ENCODE peak calls at places on chromosomes 4 and X, in ten cellular contexts. One of them, this sample, is unnamed.

GRCh38 chr4:71240094-71240493 is 98.7 kb upstream of the SLC4A4 start:
- DNase-seq in B cell: no peak
- DNase-seq in endothelial cell: no peak
- DNase-seq in T-helper 17 cell: no peak
- DNase-seq in hypothalamus: no peak
- DNase-seq in MV-4-11: no peak
- DNase-seq in stromal cell of bone marrow: no peak
- DNase-seq in fibroblast of mammary gland: no peak
- DNase-seq in kidney glomerular epithelial cell: no peak
- DNase-seq in activated naive CD4-positive, alpha-beta T cell treated with anti-CD3 and anti-CD28 coated beads for 36 hours: no peak
- DNase-seq in this sample: no peak

GRCh38 chr4:11297201-11297600 is 131.5 kb downstream of the HS3ST1 start:
- DNase-seq in T-helper 17 cell: no peak
- DNase-seq in kidney glomerular epithelial cell: no peak
- DNase-seq in endothelial cell: no peak
- DNase-seq in stromal cell of bone marrow: no peak
- DNase-seq in activated naive CD4-positive, alpha-beta T cell treated with anti-CD3 and anti-CD28 coated beads for 36 hours: no peak
- DNase-seq in fibroblast of mammary gland: peak
- DNase-seq in hypothalamus: no peak
- DNase-seq in MV-4-11: no peak
- DNase-seq in B cell: no peak
- DNase-seq in this sample: no peak

GRCh38 chrX:100895365-100896075 is 21.4 kb upstream of the NOX1 start:
- DNase-seq in kidney glomerular epithelial cell: peak
- DNase-seq in B cell: peak
- DNase-seq in endothelial cell: peak
- DNase-seq in MV-4-11: no peak
- DNase-seq in T-helper 17 cell: no peak
- DNase-seq in hypothalamus: no peak
- DNase-seq in activated naive CD4-positive, alpha-beta T cell treated with anti-CD3 and anti-CD28 coated beads for 36 hours: peak
- DNase-seq in stromal cell of bone marrow: peak
- DNase-seq in fibroblast of mammary gland: peak
- DNase-seq in this sample: no peak

GRCh38 chrX:46840946-46841740 is 4.3 kb downstream of the RP2 start:
- DNase-seq in kidney glomerular epithelial cell: no peak
- DNase-seq in hypothalamus: no peak
- DNase-seq in MV-4-11: no peak
- DNase-seq in stromal cell of bone marrow: no peak
- DNase-seq in B cell: no peak
- DNase-seq in endothelial cell: no peak
- DNase-seq in T-helper 17 cell: no peak
- DNase-seq in fibroblast of mammary gland: peak
- DNase-seq in activated naive CD4-positive, alpha-beta T cell treated with anti-CD3 and anti-CD28 coated beads for 36 hours: no peak
- DNase-seq in this sample: no peak

GRCh38 chrX:109619816-109620215 is 5.2 kb downstream of the KCNE5 start:
- DNase-seq in T-helper 17 cell: no peak
- DNase-seq in B cell: no peak
- DNase-seq in MV-4-11: peak
- DNase-seq in fibroblast of mammary gland: no peak
- DNase-seq in stromal cell of bone marrow: no peak
- DNase-seq in kidney glomerular epithelial cell: no peak
- DNase-seq in hypothalamus: no peak
- DNase-seq in activated naive CD4-positive, alpha-beta T cell treated with anti-CD3 and anti-CD28 coated beads for 36 hours: no peak
- DNase-seq in endothelial cell: no peak
- DNase-seq in this sample: peak

GRCh38 chr4:136864580-136865185 is 667.6 kb downstream of the PCDH18 start:
- DNase-seq in MV-4-11: peak
- DNase-seq in stromal cell of bone marrow: peak
- DNase-seq in hypothalamus: no peak
- DNase-seq in T-helper 17 cell: no peak
- DNase-seq in activated naive CD4-positive, alpha-beta T cell treated with anti-CD3 and anti-CD28 coated beads for 36 hours: peak
- DNase-seq in kidney glomerular epithelial cell: peak
- DNase-seq in B cell: peak
- DNase-seq in endothelial cell: peak
- DNase-seq in fibroblast of mammary gland: peak
- DNase-seq in this sample: peak

GRCh38 chrX:69284491-69284890 is 119.2 kb upstream of the PJA1 start:
- DNase-seq in B cell: no peak
- DNase-seq in T-helper 17 cell: no peak
- DNase-seq in hypothalamus: no peak
- DNase-seq in fibroblast of mammary gland: no peak
- DNase-seq in stromal cell of bone marrow: no peak
- DNase-seq in endothelial cell: no peak
- DNase-seq in activated naive CD4-positive, alpha-beta T cell treated with anti-CD3 and anti-CD28 coated beads for 36 hours: no peak
- DNase-seq in MV-4-11: no peak
- DNase-seq in kidney glomerular epithelial cell: no peak
- DNase-seq in this sample: no peak

GRCh38 chrX:37975421-37975820 is 30.9 kb upstream of the SYTL5 start:
- DNase-seq in activated naive CD4-positive, alpha-beta T cell treated with anti-CD3 and anti-CD28 coated beads for 36 hours: no peak
- DNase-seq in kidney glomerular epithelial cell: no peak
- DNase-seq in fibroblast of mammary gland: no peak
- DNase-seq in T-helper 17 cell: no peak
- DNase-seq in stromal cell of bone marrow: no peak
- DNase-seq in MV-4-11: no peak
- DNase-seq in hypothalamus: no peak
- DNase-seq in endothelial cell: no peak
- DNase-seq in B cell: no peak
- DNase-seq in this sample: no peak

GRCh38 chr4:176563591-176563990 is 229.1 kb downstream of the VEGFC start:
- DNase-seq in T-helper 17 cell: no peak
- DNase-seq in hypothalamus: no peak
- DNase-seq in stromal cell of bone marrow: no peak
- DNase-seq in endothelial cell: no peak
- DNase-seq in activated naive CD4-positive, alpha-beta T cell treated with anti-CD3 and anti-CD28 coated beads for 36 hours: no peak
- DNase-seq in B cell: no peak
- DNase-seq in MV-4-11: no peak
- DNase-seq in kidney glomerular epithelial cell: no peak
- DNase-seq in fibroblast of mammary gland: peak
- DNase-seq in this sample: no peak

GRCh38 chr4:34323549-34324325 is 1920.6 kb downstream of the ARAP2 start:
- DNase-seq in fibroblast of mammary gland: peak
- DNase-seq in endothelial cell: no peak
- DNase-seq in B cell: no peak
- DNase-seq in stromal cell of bone marrow: no peak
- DNase-seq in hypothalamus: no peak
- DNase-seq in kidney glomerular epithelial cell: no peak
- DNase-seq in T-helper 17 cell: no peak
- DNase-seq in MV-4-11: no peak
- DNase-seq in activated naive CD4-positive, alpha-beta T cell treated with anti-CD3 and anti-CD28 coated beads for 36 hours: no peak
- DNase-seq in this sample: no peak

GRCh38 chrX:44343412-44343942 is at the start of gene EFHC2:
- DNase-seq in hypothalamus: peak
- DNase-seq in T-helper 17 cell: peak
- DNase-seq in fibroblast of mammary gland: peak
- DNase-seq in activated naive CD4-positive, alpha-beta T cell treated with anti-CD3 and anti-CD28 coated beads for 36 hours: peak
- DNase-seq in B cell: peak
- DNase-seq in endothelial cell: peak
- DNase-seq in MV-4-11: no peak
- DNase-seq in stromal cell of bone marrow: peak
- DNase-seq in kidney glomerular epithelial cell: no peak
- DNase-seq in this sample: no peak

GRCh38 chr4:123397276-123398150 is 918 bp downstream of the SPRY1 start:
- DNase-seq in kidney glomerular epithelial cell: peak
- DNase-seq in fibroblast of mammary gland: peak
- DNase-seq in hypothalamus: peak
- DNase-seq in B cell: peak
- DNase-seq in endothelial cell: peak
- DNase-seq in T-helper 17 cell: peak
- DNase-seq in stromal cell of bone marrow: no peak
- DNase-seq in MV-4-11: no peak
- DNase-seq in activated naive CD4-positive, alpha-beta T cell treated with anti-CD3 and anti-CD28 coated beads for 36 hours: peak
- DNase-seq in this sample: peak

GRCh38 chrX:131270085-131270484 is 19.0 kb downstream of the IGSF1 start:
- DNase-seq in kidney glomerular epithelial cell: no peak
- DNase-seq in endothelial cell: no peak
- DNase-seq in activated naive CD4-positive, alpha-beta T cell treated with anti-CD3 and anti-CD28 coated beads for 36 hours: no peak
- DNase-seq in MV-4-11: no peak
- DNase-seq in stromal cell of bone marrow: no peak
- DNase-seq in B cell: no peak
- DNase-seq in hypothalamus: no peak
- DNase-seq in T-helper 17 cell: no peak
- DNase-seq in fibroblast of mammary gland: no peak
- DNase-seq in this sample: no peak

GRCh38 chrX:25544641-25545040 is 528.9 kb upstream of the ARX start:
- DNase-seq in activated naive CD4-positive, alpha-beta T cell treated with anti-CD3 and anti-CD28 coated beads for 36 hours: no peak
- DNase-seq in stromal cell of bone marrow: no peak
- DNase-seq in hypothalamus: no peak
- DNase-seq in kidney glomerular epithelial cell: no peak
- DNase-seq in B cell: no peak
- DNase-seq in T-helper 17 cell: no peak
- DNase-seq in endothelial cell: no peak
- DNase-seq in MV-4-11: no peak
- DNase-seq in fibroblast of mammary gland: peak
- DNase-seq in this sample: no peak

This sample was measured in GF-D8.